ENCODE peak calls at places on chromosomes 16 and 17, in five cellular contexts. One of them, this sample, is unnamed.

GRCh38 chr16:4273858-4274291 is 1.1 kb upstream of the TFAP4 start:
- DNase-seq in IMR-90: peak
- DNase-seq in neuronal stem cell: peak
- DNase-seq in mesendoderm: peak
- DNase-seq in trophoblast cell: peak
- DNase-seq in this sample: peak

GRCh38 chr17:41530062-41531048 is 2.2 kb upstream of the KRT19 start:
- DNase-seq in IMR-90: peak
- DNase-seq in trophoblast cell: peak
- DNase-seq in mesendoderm: peak
- DNase-seq in neuronal stem cell: no peak
- DNase-seq in this sample: no peak

GRCh38 chr17:64155090-64155630 is 25.2 kb upstream of the ERN1 start:
- DNase-seq in trophoblast cell: no peak
- DNase-seq in IMR-90: no peak
- DNase-seq in neuronal stem cell: no peak
- DNase-seq in mesendoderm: no peak
- DNase-seq in this sample: no peak

GRCh38 chr17:36611345-36612072 is 10.1 kb downstream of the MRM1 start:
- DNase-seq in trophoblast cell: peak
- DNase-seq in IMR-90: peak
- DNase-seq in mesendoderm: no peak
- DNase-seq in neuronal stem cell: no peak
- DNase-seq in this sample: no peak

GRCh38 chr16:65494609-65495008 is 372.7 kb upstream of the CDH11 start:
- DNase-seq in trophoblast cell: no peak
- DNase-seq in IMR-90: no peak
- DNase-seq in mesendoderm: no peak
- DNase-seq in neuronal stem cell: no peak
- DNase-seq in this sample: no peak

GRCh38 chr17:29958947-29959657 is 17.7 kb downstream of the EFCAB5 start:
- DNase-seq in neuronal stem cell: no peak
- DNase-seq in trophoblast cell: peak
- DNase-seq in mesendoderm: peak
- DNase-seq in IMR-90: peak
- DNase-seq in this sample: no peak

GRCh38 chr17:48261297-48261880 is 153.8 kb downstream of the SNX11 start:
- DNase-seq in trophoblast cell: peak
- DNase-seq in IMR-90: peak
- DNase-seq in mesendoderm: peak
- DNase-seq in neuronal stem cell: peak
- DNase-seq in this sample: peak

GRCh38 chr16:50781043-50781442 is 39.2 kb downstream of the CYLD start:
- DNase-seq in mesendoderm: peak
- DNase-seq in neuronal stem cell: no peak
- DNase-seq in trophoblast cell: peak
- DNase-seq in IMR-90: peak
- DNase-seq in this sample: peak

GRCh38 chr17:50347087-50347893 is 1.4 kb downstream of the XYLT2 start:
- DNase-seq in IMR-90: peak
- DNase-seq in trophoblast cell: no peak
- DNase-seq in mesendoderm: peak
- DNase-seq in neuronal stem cell: no peak
- DNase-seq in this sample: peak

GRCh38 chr17:68289473-68289872 is 1.5 kb downstream of the SLC16A6 start:
- DNase-seq in neuronal stem cell: no peak
- DNase-seq in mesendoderm: no peak
- DNase-seq in IMR-90: no peak
- DNase-seq in trophoblast cell: peak
- DNase-seq in this sample: no peak

GRCh38 chr16:69818811-69819587 is 56.9 kb downstream of the WWP2 start:
- DNase-seq in neuronal stem cell: no peak
- DNase-seq in trophoblast cell: no peak
- DNase-seq in IMR-90: no peak
- DNase-seq in mesendoderm: peak
- DNase-seq in this sample: no peak

GRCh38 chr16:14302399-14303181 is 231.5 kb downstream of the MRTFB start:
- DNase-seq in IMR-90: no peak
- DNase-seq in trophoblast cell: peak
- DNase-seq in neuronal stem cell: no peak
- DNase-seq in mesendoderm: peak
- DNase-seq in this sample: peak

GRCh38 chr17:83189673-83190385 is 110.4 kb downstream of the METRNL start:
- DNase-seq in trophoblast cell: no peak
- DNase-seq in neuronal stem cell: no peak
- DNase-seq in mesendoderm: no peak
- DNase-seq in IMR-90: peak
- DNase-seq in this sample: no peak

GRCh38 chr17:17877548-17878358 is 41.0 kb upstream of the SREBF1 start:
- DNase-seq in IMR-90: peak
- DNase-seq in neuronal stem cell: peak
- DNase-seq in mesendoderm: peak
- DNase-seq in trophoblast cell: no peak
- DNase-seq in this sample: peak

GRCh38 chr17:2909164-2909852 is 113.1 kb downstream of the RAP1GAP2 start:
- DNase-seq in trophoblast cell: no peak
- DNase-seq in mesendoderm: no peak
- DNase-seq in neuronal stem cell: no peak
- DNase-seq in IMR-90: no peak
- DNase-seq in this sample: no peak

GRCh38 chr17:16322636-16323035 is 30.6 kb downstream of the CENPV start:
- DNase-seq in IMR-90: peak
- DNase-seq in neuronal stem cell: no peak
- DNase-seq in mesendoderm: no peak
- DNase-seq in trophoblast cell: no peak
- DNase-seq in this sample: no peak

GRCh38 chr16:66490774-66491715 is 58.9 kb downstream of the TK2 start:
- DNase-seq in mesendoderm: no peak
- DNase-seq in trophoblast cell: no peak
- DNase-seq in neuronal stem cell: no peak
- DNase-seq in IMR-90: no peak
- DNase-seq in this sample: no peak

GRCh38 chr17:71173963-71174362 is 946.9 kb upstream of the SOX9 start:
- DNase-seq in IMR-90: no peak
- DNase-seq in mesendoderm: no peak
- DNase-seq in neuronal stem cell: no peak
- DNase-seq in trophoblast cell: no peak
- DNase-seq in this sample: no peak

GRCh38 chr16:67116388-67117311 is 6.9 kb downstream of the PHAF1 start:
- DNase-seq in neuronal stem cell: no peak
- DNase-seq in trophoblast cell: no peak
- DNase-seq in IMR-90: no peak
- DNase-seq in mesendoderm: no peak
- DNase-seq in this sample: no peak

GRCh38 chr17:72656114-72656763 is 436.2 kb downstream of the SLC39A11 start:
- DNase-seq in neuronal stem cell: no peak
- DNase-seq in IMR-90: no peak
- DNase-seq in trophoblast cell: no peak
- DNase-seq in mesendoderm: no peak
- DNase-seq in this sample: no peak

GRCh38 chr16:30706046-30706445 is 7.1 kb downstream of the SRCAP start:
- DNase-seq in IMR-90: no peak
- DNase-seq in trophoblast cell: peak
- DNase-seq in neuronal stem cell: no peak
- DNase-seq in mesendoderm: no peak
- DNase-seq in this sample: no peak

GRCh38 chr17:63961355-63962207 is 11.1 kb downstream of the SCN4A start:
- DNase-seq in neuronal stem cell: peak
- DNase-seq in IMR-90: peak
- DNase-seq in trophoblast cell: peak
- DNase-seq in mesendoderm: peak
- DNase-seq in this sample: peak

GRCh38 chr17:74757502-74757901 is 9.1 kb downstream of the NHERF1 start:
- DNase-seq in IMR-90: no peak
- DNase-seq in neuronal stem cell: no peak
- DNase-seq in mesendoderm: no peak
- DNase-seq in trophoblast cell: no peak
- DNase-seq in this sample: no peak

GRCh38 chr16:31476305-31477219 is 4.6 kb downstream of the TGFB1I1 start:
- DNase-seq in IMR-90: no peak
- DNase-seq in neuronal stem cell: no peak
- DNase-seq in mesendoderm: peak
- DNase-seq in trophoblast cell: peak
- DNase-seq in this sample: peak

GRCh38 chr17:43772877-43773648 is 5.7 kb downstream of the DUSP3 start:
- DNase-seq in trophoblast cell: peak
- DNase-seq in neuronal stem cell: no peak
- DNase-seq in mesendoderm: no peak
- DNase-seq in IMR-90: no peak
- DNase-seq in this sample: no peak

GRCh38 chr16:4373909-4374742 is 2.5 kb downstream of the VASN start:
- DNase-seq in mesendoderm: peak
- DNase-seq in neuronal stem cell: no peak
- DNase-seq in trophoblast cell: peak
- DNase-seq in IMR-90: peak
- DNase-seq in this sample: peak

GRCh38 chr17:78731904-78732303 is 50.2 kb downstream of the CYTH1 start:
- DNase-seq in mesendoderm: no peak
- DNase-seq in neuronal stem cell: no peak
- DNase-seq in trophoblast cell: no peak
- DNase-seq in IMR-90: no peak
- DNase-seq in this sample: no peak

GRCh38 chr17:46782250-46782953 is 36.1 kb downstream of the WNT3 start:
- DNase-seq in mesendoderm: peak
- DNase-seq in neuronal stem cell: no peak
- DNase-seq in IMR-90: no peak
- DNase-seq in trophoblast cell: peak
- DNase-seq in this sample: peak

DNA sequence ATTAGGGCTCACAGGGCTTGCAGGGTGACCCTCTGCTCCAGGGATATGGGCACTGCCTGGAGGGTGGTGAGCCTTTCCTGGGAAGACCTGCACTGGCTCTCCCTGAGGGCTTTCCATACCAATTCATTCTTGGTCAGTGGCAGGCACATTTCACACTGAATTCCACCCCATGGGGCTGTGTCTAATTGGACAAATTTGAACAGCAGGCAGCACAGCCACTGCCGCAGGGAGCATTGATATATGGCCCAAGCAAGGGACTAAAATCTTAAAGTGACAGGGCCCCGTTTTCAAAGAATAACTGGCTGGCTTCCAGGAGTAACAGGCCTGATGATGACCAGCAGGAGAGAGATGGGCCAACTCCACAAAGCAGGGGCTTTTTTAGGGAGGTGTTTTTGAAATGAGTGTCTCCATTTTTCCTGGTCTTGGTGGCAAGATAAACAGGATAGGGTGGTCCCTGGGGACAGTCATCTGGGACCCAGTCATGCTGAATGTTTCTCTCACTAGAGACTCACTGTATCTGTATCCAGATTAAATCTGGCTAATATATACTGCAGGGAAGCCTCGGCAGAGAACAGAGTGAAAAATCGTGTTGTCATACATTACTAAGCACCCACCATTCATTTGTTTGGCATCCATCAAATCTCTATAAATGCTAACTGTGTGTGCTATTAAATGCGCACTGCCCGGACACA is 74.1 kb upstream of the TBX2 start:
- DNase-seq in mesendoderm: no peak
- DNase-seq in neuronal stem cell: no peak
- DNase-seq in trophoblast cell: no peak
- DNase-seq in IMR-90: peak
- DNase-seq in this sample: no peak
- H2AK5ac ChIP-seq in mesendoderm: no peak
- H2AK5ac ChIP-seq in neuronal stem cell: no peak
- H2AK5ac ChIP-seq in trophoblast cell: no peak
- H2AK5ac ChIP-seq in IMR-90: peak
- H2AK5ac ChIP-seq in this sample: no peak

GRCh38 chr17:76481091-76481655 is 13.8 kb downstream of the AANAT start:
- DNase-seq in IMR-90: no peak
- DNase-seq in neuronal stem cell: no peak
- DNase-seq in trophoblast cell: no peak
- DNase-seq in mesendoderm: no peak
- DNase-seq in this sample: no peak
- H4K8ac ChIP-seq in IMR-90: peak
- H4K8ac ChIP-seq in neuronal stem cell: no peak
- H4K8ac ChIP-seq in trophoblast cell: no peak
- H4K8ac ChIP-seq in mesendoderm: no peak
- H4K8ac ChIP-seq in this sample: no peak

GRCh38 chr16:57484515-57485005 is 1.7 kb downstream of the DOK4 start:
- DNase-seq in trophoblast cell: no peak
- DNase-seq in IMR-90: no peak
- DNase-seq in mesendoderm: no peak
- DNase-seq in neuronal stem cell: no peak
- DNase-seq in this sample: no peak

GRCh38 chr16:57485916-57486857 is at the start of gene DOK4:
- DNase-seq in IMR-90: peak
- DNase-seq in neuronal stem cell: peak
- DNase-seq in trophoblast cell: peak
- DNase-seq in mesendoderm: peak
- DNase-seq in this sample: peak

GRCh38 chr16:57483725-57484514 is 2.4 kb downstream of the DOK4 start:
- DNase-seq in neuronal stem cell: no peak
- DNase-seq in trophoblast cell: peak
- DNase-seq in IMR-90: no peak
- DNase-seq in mesendoderm: no peak
- DNase-seq in this sample: no peak

GRCh38 chr16:57486858-57487834 is 853 bp upstream of the DOK4 start:
- DNase-seq in mesendoderm: no peak
- DNase-seq in neuronal stem cell: no peak
- DNase-seq in IMR-90: no peak
- DNase-seq in trophoblast cell: no peak
- DNase-seq in this sample: no peak

DNA sequence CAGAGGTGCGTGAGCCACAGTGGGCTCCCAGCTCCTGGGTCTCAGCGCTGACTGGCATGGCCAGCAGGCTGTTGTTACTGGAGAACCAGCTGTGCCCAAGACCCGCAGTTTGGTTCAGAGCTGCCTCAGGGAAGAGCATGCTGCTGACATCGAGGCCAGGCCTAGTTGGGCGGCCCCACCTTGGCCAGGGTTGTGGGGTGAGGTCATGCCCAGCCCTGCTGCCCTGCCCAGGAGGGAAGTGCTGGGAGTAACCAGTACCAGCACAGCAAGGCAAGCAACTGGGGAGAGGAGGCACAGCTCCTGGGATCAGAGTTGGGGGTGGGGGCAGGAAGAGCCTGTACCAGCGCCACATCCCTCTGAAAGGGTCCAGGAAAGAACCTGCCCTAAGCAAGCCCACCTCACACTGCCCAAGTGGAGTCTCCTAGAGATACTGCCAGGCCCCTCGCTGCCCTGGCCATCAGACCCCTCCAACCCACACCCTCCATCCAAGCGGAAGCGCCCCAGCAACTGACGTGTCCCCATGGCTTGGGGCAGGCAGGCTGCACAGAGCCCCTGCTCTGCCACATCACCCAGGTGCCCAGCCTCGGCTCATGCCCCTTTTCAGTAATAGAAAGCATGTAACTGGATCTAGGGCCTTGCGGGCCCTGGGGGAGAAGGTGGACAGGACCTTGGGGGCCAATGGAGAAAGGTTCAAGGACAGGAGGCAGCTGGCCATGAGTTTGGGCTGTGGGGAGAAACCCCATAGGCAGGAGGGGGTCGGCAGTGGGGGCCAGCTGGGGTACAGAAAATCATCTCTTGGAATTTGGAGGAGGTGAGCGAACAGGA is 990 bp downstream of the DOK4 start:
- DNase-seq in trophoblast cell: no peak
- DNase-seq in neuronal stem cell: no peak
- DNase-seq in mesendoderm: no peak
- DNase-seq in IMR-90: no peak
- DNase-seq in this sample: peak
- H2AK5ac ChIP-seq in trophoblast cell: peak
- H2AK5ac ChIP-seq in neuronal stem cell: peak
- H2AK5ac ChIP-seq in mesendoderm: no peak
- H2AK5ac ChIP-seq in IMR-90: peak
- H2AK5ac ChIP-seq in this sample: no peak

GRCh38 chr17:38428643-38429371 is 543 bp downstream of the ARHGAP23 start:
- DNase-seq in IMR-90: peak
- DNase-seq in trophoblast cell: peak
- DNase-seq in neuronal stem cell: no peak
- DNase-seq in mesendoderm: no peak
- DNase-seq in this sample: peak
- H4K8ac ChIP-seq in IMR-90: peak
- H4K8ac ChIP-seq in trophoblast cell: peak
- H4K8ac ChIP-seq in neuronal stem cell: no peak
- H4K8ac ChIP-seq in mesendoderm: no peak
- H4K8ac ChIP-seq in this sample: no peak